ENCODE peak calls at places on chromosomes 6 and 20, in four cellular contexts. C is GM12878, M is H1, J is K562. Q is an unnamed sample.

GRCh38 chr6:14423330-14423729 is 305.8 kb downstream of the CD83 start:
- DNase-seq in C (no peak), M (no peak), J (no peak), Q (no peak)

GRCh38 chr6:44256291-44257006 is 879 bp downstream of the SLC35B2 start:
- DNase-seq in C (no peak), M (no peak), J (no peak), Q (no peak)

GRCh38 chr20:49614338-49615050 is 46.6 kb upstream of the PTGIS start:
- DNase-seq in C (no peak), M (no peak), J (no peak), Q (peak)

GRCh38 chr20:45751714-45752113 is 29.6 kb downstream of the SPINT4 start:
- DNase-seq in C (no peak), M (no peak), J (no peak), Q (no peak)

GRCh38 chr6:31180500-31180899 is 10.0 kb upstream of the POU5F1 start:
- DNase-seq in C (no peak), M (no peak), J (peak), Q (no peak)

GRCh38 chr6:142942805-142943227 is 2.2 kb downstream of the HIVEP2 start:
- DNase-seq in C (no peak), M (no peak), J (peak), Q (peak)

GRCh38 chr6:31971993-31972708 is at the start of gene DXO:
- DNase-seq in C (peak), M (peak), J (peak), Q (peak)

GRCh38 chr6:168852336-168852884 is 401.2 kb downstream of the THBS2 start:
- DNase-seq in C (no peak), M (no peak), J (no peak), Q (no peak)

GRCh38 chr6:36848658-36849441 is 9.6 kb upstream of the CPNE5 start:
- DNase-seq in C (no peak), M (no peak), J (peak), Q (peak)

GRCh38 chr6:132132911-132133639 is 181.9 kb upstream of the CCN2 start:
- DNase-seq in C (no peak), M (no peak), J (no peak), Q (no peak)

GRCh38 chr6:11263185-11263817 is 30.8 kb upstream of the NEDD9 start:
- DNase-seq in C (no peak), M (no peak), J (no peak), Q (peak)

GRCh38 chr20:8066662-8067061 is 47.1 kb upstream of the TMX4 start:
- DNase-seq in C (no peak), M (no peak), J (no peak), Q (no peak)

GRCh38 chr6:52098649-52099184 is 11.3 kb upstream of the PKHD1 start:
- DNase-seq in C (no peak), M (no peak), J (no peak), Q (no peak)

GRCh38 chr6:30463651-30464618 is 25.4 kb upstream of the HLA-E start:
- DNase-seq in C (peak), M (no peak), J (no peak), Q (peak)

GRCh38 chr6:35663001-35663400 is 25.7 kb downstream of the FKBP5 start:
- DNase-seq in C (no peak), M (no peak), J (no peak), Q (no peak)

GRCh38 chr6:165536911-165537310 is 126.1 kb downstream of the PDE10A start:
- DNase-seq in C (no peak), M (no peak), J (no peak), Q (no peak)

GRCh38 chr6:56259682-56260081 is 12.3 kb upstream of the COL21A1 start:
- DNase-seq in C (no peak), M (no peak), J (no peak), Q (no peak)

GRCh38 chr20:62355527-62356142 is 11.5 kb downstream of the LAMA5 start:
- DNase-seq in C (no peak), M (no peak), J (no peak), Q (peak)

GRCh38 chr6:43803783-43804549 is 34.0 kb downstream of the VEGFA start:
- DNase-seq in C (no peak), M (no peak), J (no peak), Q (peak)

GRCh38 chr6:165799736-165800135 is 136.7 kb upstream of the PDE10A start:
- DNase-seq in C (no peak), M (no peak), J (no peak), Q (no peak)

GRCh38 chr6:77313595-77313994 is 149.7 kb downstream of the HTR1B start:
- DNase-seq in C (no peak), M (no peak), J (no peak), Q (no peak)

GRCh38 chr6:6191476-6191875 is 129.0 kb downstream of the F13A1 start:
- DNase-seq in C (no peak), M (no peak), J (no peak), Q (peak)

GRCh38 chr6:33633462-33634158 is 12.5 kb downstream of the ITPR3 start:
- DNase-seq in C (no peak), M (no peak), J (peak), Q (no peak)

GRCh38 chr6:13487122-13488014 is at the start of gene GFOD1:
- DNase-seq in C (no peak), M (peak), J (peak), Q (peak)

GRCh38 chr6:113873043-113873667 is 16.0 kb downstream of the MARCKS start:
- DNase-seq in C (no peak), M (no peak), J (no peak), Q (peak)

GRCh38 chr6:71608646-71609045 is 277.7 kb upstream of the RIMS1 start:
- DNase-seq in C (no peak), M (no peak), J (no peak), Q (no peak)

GRCh38 chr6:41182069-41183034 is 18.6 kb downstream of the TREML2 start:
- DNase-seq in C (no peak), M (no peak), J (peak), Q (peak)

GRCh38 chr20:57650266-57650665 is 30.0 kb upstream of the ZBP1 start:
- DNase-seq in C (no peak), M (no peak), J (no peak), Q (no peak)

GRCh38 chr6:90008908-90009501 is 114.7 kb downstream of the GJA10 start:
- DNase-seq in C (no peak), M (no peak), J (no peak), Q (no peak)

GRCh38 chr6:150169609-150170008 is 26.8 kb downstream of the PPP1R14C start:
- DNase-seq in C (no peak), M (no peak), J (no peak), Q (no peak)

GRCh38 chr6:146546440-146546839 is 2.8 kb downstream of the RAB32 start:
- DNase-seq in C (no peak), M (no peak), J (no peak), Q (peak)

GRCh38 chr6:42260972-42261371 is 43.3 kb upstream of the MRPS10 start:
- DNase-seq in C (no peak), M (no peak), J (peak), Q (no peak)

DNA sequence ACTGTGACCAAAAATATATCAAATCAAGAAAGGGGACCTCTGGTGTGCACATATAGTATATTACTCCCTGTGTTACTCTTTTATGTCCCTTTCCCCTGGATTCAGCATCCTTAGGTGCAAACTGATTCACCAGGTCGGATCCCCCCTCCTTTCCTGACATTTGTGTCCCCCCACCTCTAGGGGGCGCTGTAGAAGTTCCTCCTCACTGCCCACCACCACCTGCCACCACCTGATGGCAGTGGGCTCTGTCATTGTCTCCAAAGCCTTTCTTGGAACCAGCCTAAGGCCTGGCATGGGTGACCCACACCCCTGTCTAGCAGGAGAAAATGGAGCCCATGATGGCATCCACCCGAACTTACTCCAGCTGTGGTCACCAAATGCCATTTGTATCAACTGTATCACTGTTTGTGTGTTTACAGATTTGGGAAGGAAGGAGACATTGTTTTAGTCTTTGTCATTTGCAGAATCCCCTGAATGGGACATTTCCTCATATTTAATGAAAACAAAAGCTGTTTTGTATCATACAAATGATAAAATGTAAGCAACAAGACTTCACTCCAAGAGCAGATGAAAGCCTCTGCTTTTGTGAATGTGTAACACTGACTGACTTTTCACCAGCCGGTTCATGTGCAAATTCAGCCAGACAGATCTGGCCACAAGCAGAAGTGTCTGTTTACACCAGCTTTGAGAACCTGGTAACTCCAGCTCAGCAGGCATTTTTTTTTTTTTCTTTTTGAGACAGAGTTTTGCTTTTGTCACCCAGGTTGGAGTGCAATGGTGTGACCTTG is 66.2 kb downstream of the ARMC2 start:
- DNase-seq in C (no peak), M (no peak), J (peak), Q (peak)
- TF ChIP-seq SRF in C (no peak), M (no peak), J (no peak), Q (no peak)

GRCh38 chr6:161035182-161035980 is 43.8 kb downstream of the MAP3K4 start:
- DNase-seq in C (peak), M (no peak), J (no peak), Q (no peak)
- TF ChIP-seq USF2 in C (no peak), M (no peak), J (no peak), Q (no peak)

GRCh38 chr6:156658596-156659316 is 118.4 kb upstream of the ARID1B start:
- DNase-seq in C (no peak), M (no peak), J (no peak), Q (no peak)

GRCh38 chr6:156657311-156657710 is 119.9 kb upstream of the ARID1B start:
- DNase-seq in C (no peak), M (no peak), J (no peak), Q (no peak)

GRCh38 chr6:156658186-156658585 is 119.0 kb upstream of the ARID1B start:
- DNase-seq in C (no peak), M (no peak), J (no peak), Q (no peak)

GRCh38 chr6:156652231-156652750 is 124.9 kb upstream of the ARID1B start:
- DNase-seq in C (no peak), M (no peak), J (no peak), Q (no peak)

DNA sequence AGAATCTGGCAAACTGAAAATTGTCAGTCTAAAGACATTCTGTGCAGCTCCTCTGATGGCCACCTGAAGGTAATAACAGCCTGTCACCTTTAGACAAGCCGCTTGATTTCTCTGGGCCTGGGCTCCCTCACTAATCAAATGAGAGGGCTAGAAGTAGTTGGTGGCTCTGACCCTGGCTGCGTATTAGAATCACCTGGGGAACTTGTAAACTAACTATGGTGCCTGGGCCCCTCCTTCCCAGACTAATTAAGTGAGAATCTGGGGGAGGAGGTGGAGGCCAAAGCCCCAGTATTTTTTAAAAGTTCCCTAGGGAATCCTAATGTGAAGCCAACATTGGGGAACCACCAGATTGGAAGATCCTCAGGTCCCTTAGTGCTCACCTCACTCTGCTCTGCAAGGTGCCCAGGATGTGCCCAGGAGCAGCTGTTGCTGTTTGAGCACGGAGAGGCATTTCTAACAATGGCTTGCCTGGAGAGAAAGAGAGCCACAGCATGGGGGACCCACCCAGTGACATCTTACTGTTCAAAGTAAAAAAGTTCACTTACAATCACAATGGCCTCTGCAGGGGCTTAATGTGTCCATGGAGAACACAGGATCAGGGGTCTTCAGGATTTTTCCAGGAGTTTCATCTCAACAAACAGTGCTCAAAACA is 121.8 kb upstream of the ARID1B start:
- DNase-seq in C (no peak), M (peak), J (no peak), Q (no peak)
- TF ChIP-seq SRF in C (no peak), M (no peak), J (no peak), Q (no peak)

GRCh38 chr20:43955244-43956191 is 40.9 kb downstream of the TOX2 start:
- DNase-seq in C (peak), M (no peak), J (no peak), Q (no peak)
- TF ChIP-seq USF2 in C (no peak), M (no peak), J (no peak), Q (no peak)

GRCh38 chr6:154399097-154399496 is 42.5 kb upstream of the IPCEF1 start:
- DNase-seq in C (no peak), M (no peak), J (no peak), Q (no peak)
- TF ChIP-seq SRF in C (no peak), M (no peak), J (no peak), Q (no peak)

GRCh38 chr20:37294262-37294981 is 5.0 kb downstream of the MANBAL start:
- DNase-seq in C (no peak), M (no peak), J (no peak), Q (no peak)
- TF ChIP-seq USF2 in C (no peak), M (no peak), J (no peak), Q (no peak)

DNA sequence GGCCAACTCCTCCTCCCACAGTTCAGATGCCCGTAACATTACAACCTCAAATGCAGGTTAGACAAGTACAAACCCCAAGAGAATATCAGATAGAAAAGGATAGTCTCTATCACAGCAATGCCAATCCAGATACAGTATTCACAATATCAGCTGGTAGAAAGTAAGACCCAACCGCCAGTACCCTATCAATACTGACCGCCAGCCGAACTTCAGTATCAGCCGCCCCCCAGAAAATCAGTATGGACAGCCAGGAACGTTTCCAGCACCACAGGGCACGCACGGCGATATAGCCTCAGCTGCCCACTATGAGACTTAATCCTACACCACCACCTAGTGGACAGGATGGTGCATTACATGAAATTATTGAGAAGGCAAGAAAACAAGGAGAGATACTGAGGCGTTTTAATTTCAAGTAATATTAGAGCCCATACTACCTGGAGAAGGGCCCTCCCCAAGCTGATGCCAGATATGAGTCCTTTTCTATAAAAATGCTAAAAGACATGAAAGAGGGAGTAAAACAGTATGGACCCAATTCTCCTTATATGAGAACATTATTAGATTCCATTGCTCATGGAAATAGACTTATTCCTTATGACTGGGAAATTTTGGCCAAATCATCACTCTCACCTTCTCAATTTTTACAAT is 17.6 kb upstream of the EIF2S2 start:
- DNase-seq in C (peak), M (no peak), J (peak), Q (peak)
- TF ChIP-seq SRF in C (no peak), M (no peak), J (no peak), Q (no peak)

GRCh38 chr20:50652702-50653294 is 38.5 kb downstream of the RIPOR3 start:
- DNase-seq in C (peak), M (no peak), J (no peak), Q (no peak)
- TF ChIP-seq USF2 in C (no peak), M (no peak), J (no peak), Q (no peak)

DNA sequence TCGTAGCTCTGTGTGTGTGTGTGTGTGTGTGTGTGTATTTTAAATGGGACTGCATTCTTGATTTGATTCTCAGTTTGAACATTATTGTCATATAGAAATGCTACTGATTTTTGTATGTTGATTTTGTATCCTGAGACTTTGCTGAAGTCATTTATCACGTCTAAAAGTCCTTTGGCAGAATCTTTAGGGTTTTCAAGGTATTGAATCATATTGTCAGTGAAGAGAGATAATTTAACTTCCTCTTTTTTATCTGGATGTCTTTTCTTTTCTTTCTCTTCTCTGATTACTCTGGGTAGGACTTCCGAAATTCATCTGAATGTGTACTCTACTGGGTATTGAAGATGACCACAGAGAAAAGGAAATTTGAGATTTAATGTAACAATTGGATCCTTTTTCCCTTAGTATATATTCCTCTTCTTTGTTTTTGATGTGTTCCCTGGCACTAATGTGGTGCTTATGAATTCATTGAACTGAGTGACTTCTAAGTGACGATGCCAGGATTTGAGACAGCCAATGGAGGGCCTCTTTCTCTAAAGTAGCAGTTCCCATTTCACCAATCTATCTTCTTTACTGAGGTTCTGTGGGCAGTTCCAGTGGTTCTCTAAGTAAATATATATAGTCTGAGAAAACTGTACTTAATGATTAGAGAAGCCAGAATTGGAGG is 47.6 kb downstream of the TNFAIP3 start:
- DNase-seq in C (no peak), M (no peak), J (no peak), Q (no peak)
- TF ChIP-seq SRF in C (no peak), M (no peak), J (no peak), Q (no peak)

DNA sequence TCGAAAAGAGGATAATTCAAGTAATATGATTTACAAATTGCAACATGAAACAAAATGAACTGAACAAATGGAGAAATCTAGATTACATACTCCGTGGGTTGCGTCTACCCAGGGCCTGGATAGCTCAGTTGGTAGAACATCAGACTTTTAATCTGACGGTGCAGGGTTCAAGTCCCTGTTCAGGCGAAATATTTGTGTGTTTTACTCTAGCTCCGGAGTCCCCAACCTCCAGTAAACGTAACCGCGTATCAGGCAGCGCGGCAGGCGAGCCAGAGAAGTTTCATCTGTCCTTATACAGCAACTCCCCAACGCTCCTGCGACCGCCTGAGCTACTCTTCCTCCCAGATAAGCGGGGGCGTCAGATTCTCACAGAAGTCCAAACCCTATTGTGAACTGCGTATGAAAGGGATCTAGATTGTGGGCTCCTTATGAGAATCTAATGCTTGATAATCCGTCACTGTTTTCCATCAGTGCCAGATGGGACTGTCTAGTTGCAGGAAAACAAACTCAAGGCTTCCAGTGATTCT is 176.1 kb downstream of the TRIM27 start:
- DNase-seq in C (no peak), M (peak), J (peak), Q (peak)
- TF ChIP-seq USF2 in C (no peak), M (no peak), J (no peak), Q (no peak)

Q was measured in HepG2.